ENCODE peak calls at places on chromosome 20, in ten cellular contexts. One of them, this sample, is unnamed.

GRCh38 chr20:61436268-61436667 is 184.2 kb downstream of the CDH4 start:
- DNase-seq in fibroblast of gingiva: peak; percentile 40
- DNase-seq in GM10248: no peak
- DNase-seq in psoas muscle: no peak
- DNase-seq in HCT116: no peak
- DNase-seq in left cardiac atrium: no peak
- DNase-seq in amygdala: no peak
- DNase-seq in small intestine: no peak
- DNase-seq in SK-N-SH: no peak
- DNase-seq in WTC11: no peak
- DNase-seq in this sample: no peak

GRCh38 chr20:58598271-58599015 is 52.6 kb upstream of the STX16 start:
- DNase-seq in fibroblast of gingiva: peak; percentile 63
- DNase-seq in GM10248: no peak
- DNase-seq in psoas muscle: peak; percentile 77
- DNase-seq in HCT116: no peak
- DNase-seq in left cardiac atrium: peak; percentile 54
- DNase-seq in amygdala: no peak
- DNase-seq in small intestine: no peak
- DNase-seq in SK-N-SH: peak; percentile 57
- DNase-seq in WTC11: no peak
- DNase-seq in this sample: no peak

GRCh38 chr20:38722708-38723068 is 1.6 kb upstream of the SLC32A1 start:
- DNase-seq in fibroblast of gingiva: no peak
- DNase-seq in GM10248: no peak
- DNase-seq in psoas muscle: no peak
- DNase-seq in HCT116: no peak
- DNase-seq in left cardiac atrium: no peak
- DNase-seq in amygdala: no peak
- DNase-seq in small intestine: no peak
- DNase-seq in SK-N-SH: peak; percentile 35
- DNase-seq in WTC11: peak; percentile 42
- DNase-seq in this sample: no peak

GRCh38 chr20:45318386-45318939 is 10.4 kb upstream of the MATN4 start:
- DNase-seq in fibroblast of gingiva: no peak
- DNase-seq in GM10248: no peak
- DNase-seq in psoas muscle: peak; percentile 27
- DNase-seq in HCT116: no peak
- DNase-seq in left cardiac atrium: no peak
- DNase-seq in amygdala: no peak
- DNase-seq in small intestine: no peak
- DNase-seq in SK-N-SH: no peak
- DNase-seq in WTC11: no peak
- DNase-seq in this sample: no peak

GRCh38 chr20:1935696-1936366 is 40.6 kb downstream of the SIRPA start:
- DNase-seq in fibroblast of gingiva: no peak
- DNase-seq in GM10248: no peak
- DNase-seq in psoas muscle: peak; percentile 79
- DNase-seq in HCT116: no peak
- DNase-seq in left cardiac atrium: peak; percentile 72
- DNase-seq in amygdala: peak; percentile 67
- DNase-seq in small intestine: peak; percentile 64
- DNase-seq in SK-N-SH: peak; percentile 82
- DNase-seq in WTC11: no peak
- DNase-seq in this sample: no peak

GRCh38 chr20:36155991-36156390 is 1.5 kb downstream of the EPB41L1 start:
- DNase-seq in fibroblast of gingiva: no peak
- DNase-seq in GM10248: no peak
- DNase-seq in psoas muscle: peak; percentile 30
- DNase-seq in HCT116: no peak
- DNase-seq in left cardiac atrium: no peak
- DNase-seq in amygdala: peak; percentile 40
- DNase-seq in small intestine: no peak
- DNase-seq in SK-N-SH: no peak
- DNase-seq in WTC11: no peak
- DNase-seq in this sample: no peak

GRCh38 chr20:46832555-46832954 is 62.1 kb upstream of the EYA2 start:
- DNase-seq in fibroblast of gingiva: no peak
- DNase-seq in GM10248: no peak
- DNase-seq in psoas muscle: no peak
- DNase-seq in HCT116: no peak
- DNase-seq in left cardiac atrium: no peak
- DNase-seq in amygdala: no peak
- DNase-seq in small intestine: no peak
- DNase-seq in SK-N-SH: no peak
- DNase-seq in WTC11: no peak
- DNase-seq in this sample: no peak

GRCh38 chr20:20657092-20657491 is 55.4 kb downstream of the RALGAPA2 start:
- DNase-seq in fibroblast of gingiva: no peak
- DNase-seq in GM10248: no peak
- DNase-seq in psoas muscle: no peak
- DNase-seq in HCT116: no peak
- DNase-seq in left cardiac atrium: peak; percentile 27
- DNase-seq in amygdala: no peak
- DNase-seq in small intestine: no peak
- DNase-seq in SK-N-SH: no peak
- DNase-seq in WTC11: no peak
- DNase-seq in this sample: no peak

GRCh38 chr20:39289316-39289715 is 327.2 kb downstream of the DHX35 start:
- DNase-seq in fibroblast of gingiva: no peak
- DNase-seq in GM10248: peak; percentile 20
- DNase-seq in psoas muscle: no peak
- DNase-seq in HCT116: no peak
- DNase-seq in left cardiac atrium: no peak
- DNase-seq in amygdala: no peak
- DNase-seq in small intestine: peak; percentile 34
- DNase-seq in SK-N-SH: no peak
- DNase-seq in WTC11: peak; percentile 47
- DNase-seq in this sample: no peak

GRCh38 chr20:47843886-47844567 is 58.7 kb upstream of the SULF2 start:
- DNase-seq in fibroblast of gingiva: no peak
- DNase-seq in GM10248: no peak
- DNase-seq in psoas muscle: no peak
- DNase-seq in HCT116: no peak
- DNase-seq in left cardiac atrium: no peak
- DNase-seq in amygdala: no peak
- DNase-seq in small intestine: no peak
- DNase-seq in SK-N-SH: no peak
- DNase-seq in WTC11: no peak
- DNase-seq in this sample: no peak

GRCh38 chr20:32574296-32575226 is 10.6 kb downstream of the NOL4L start:
- DNase-seq in fibroblast of gingiva: peak; percentile 62
- DNase-seq in GM10248: no peak
- DNase-seq in psoas muscle: no peak
- DNase-seq in HCT116: no peak
- DNase-seq in left cardiac atrium: peak; percentile 64
- DNase-seq in amygdala: no peak
- DNase-seq in small intestine: no peak
- DNase-seq in SK-N-SH: no peak
- DNase-seq in WTC11: no peak
- DNase-seq in this sample: peak; percentile 71

GRCh38 chr20:50385733-50386640 is 124.2 kb upstream of the PTPN1 start:
- DNase-seq in fibroblast of gingiva: no peak
- DNase-seq in GM10248: no peak
- DNase-seq in psoas muscle: peak; percentile 51
- DNase-seq in HCT116: no peak
- DNase-seq in left cardiac atrium: no peak
- DNase-seq in amygdala: no peak
- DNase-seq in small intestine: no peak
- DNase-seq in SK-N-SH: no peak
- DNase-seq in WTC11: no peak
- DNase-seq in this sample: no peak

GRCh38 chr20:38134427-38135281 is 30.4 kb downstream of the TGM2 start:
- DNase-seq in fibroblast of gingiva: no peak
- DNase-seq in GM10248: no peak
- DNase-seq in psoas muscle: peak; percentile 51
- DNase-seq in HCT116: no peak
- DNase-seq in left cardiac atrium: peak; percentile 69
- DNase-seq in amygdala: no peak
- DNase-seq in small intestine: no peak
- DNase-seq in SK-N-SH: peak; percentile 69
- DNase-seq in WTC11: peak; percentile 6
- DNase-seq in this sample: peak; percentile 94

GRCh38 chr20:17538517-17539170 is 7.5 kb upstream of the BFSP1 start:
- DNase-seq in fibroblast of gingiva: no peak
- DNase-seq in GM10248: peak; percentile 27
- DNase-seq in psoas muscle: no peak
- DNase-seq in HCT116: no peak
- DNase-seq in left cardiac atrium: no peak
- DNase-seq in amygdala: no peak
- DNase-seq in small intestine: no peak
- DNase-seq in SK-N-SH: no peak
- DNase-seq in WTC11: no peak
- DNase-seq in this sample: peak; percentile 30

GRCh38 chr20:45427236-45428149 is 11.6 kb downstream of the PIGT start:
- DNase-seq in fibroblast of gingiva: no peak
- DNase-seq in GM10248: no peak
- DNase-seq in psoas muscle: no peak
- DNase-seq in HCT116: no peak
- DNase-seq in left cardiac atrium: peak; percentile 58
- DNase-seq in amygdala: no peak
- DNase-seq in small intestine: peak; percentile 97
- DNase-seq in SK-N-SH: peak; percentile 80
- DNase-seq in WTC11: no peak
- DNase-seq in this sample: no peak

GRCh38 chr20:22579119-22579427 is 5.3 kb downstream of the FOXA2 start:
- DNase-seq in fibroblast of gingiva: no peak
- DNase-seq in GM10248: no peak
- DNase-seq in psoas muscle: no peak
- DNase-seq in HCT116: no peak
- DNase-seq in left cardiac atrium: no peak
- DNase-seq in amygdala: no peak
- DNase-seq in small intestine: no peak
- DNase-seq in SK-N-SH: no peak
- DNase-seq in WTC11: peak; percentile 81
- DNase-seq in this sample: no peak

GRCh38 chr20:31485450-31486339 is 10.6 kb downstream of the REM1 start:
- DNase-seq in fibroblast of gingiva: peak; percentile 55
- DNase-seq in GM10248: no peak
- DNase-seq in psoas muscle: peak; percentile 76
- DNase-seq in HCT116: no peak
- DNase-seq in left cardiac atrium: peak; percentile 84
- DNase-seq in amygdala: no peak
- DNase-seq in small intestine: no peak
- DNase-seq in SK-N-SH: peak; percentile 61
- DNase-seq in WTC11: no peak
- DNase-seq in this sample: no peak

GRCh38 chr20:1033751-1034419 is 31.8 kb upstream of the RSPO4 start:
- DNase-seq in fibroblast of gingiva: no peak
- DNase-seq in GM10248: no peak
- DNase-seq in psoas muscle: no peak
- DNase-seq in HCT116: no peak
- DNase-seq in left cardiac atrium: no peak
- DNase-seq in amygdala: no peak
- DNase-seq in small intestine: no peak
- DNase-seq in SK-N-SH: no peak
- DNase-seq in WTC11: no peak
- DNase-seq in this sample: no peak

GRCh38 chr20:34861386-34862084 is 11.1 kb downstream of the GGT7 start:
- DNase-seq in fibroblast of gingiva: no peak
- DNase-seq in GM10248: no peak
- DNase-seq in psoas muscle: peak; percentile 91
- DNase-seq in HCT116: no peak
- DNase-seq in left cardiac atrium: no peak
- DNase-seq in amygdala: no peak
- DNase-seq in small intestine: peak; percentile 91
- DNase-seq in SK-N-SH: no peak
- DNase-seq in WTC11: no peak
- DNase-seq in this sample: no peak

GRCh38 chr20:44541957-44542356 is 20.1 kb upstream of the SERINC3 start:
- DNase-seq in fibroblast of gingiva: no peak
- DNase-seq in GM10248: no peak
- DNase-seq in psoas muscle: no peak
- DNase-seq in HCT116: no peak
- DNase-seq in left cardiac atrium: no peak
- DNase-seq in amygdala: no peak
- DNase-seq in small intestine: no peak
- DNase-seq in SK-N-SH: no peak
- DNase-seq in WTC11: no peak
- DNase-seq in this sample: no peak

GRCh38 chr20:37457928-37458327 is 63.1 kb upstream of the NNAT start:
- DNase-seq in fibroblast of gingiva: no peak
- DNase-seq in GM10248: no peak
- DNase-seq in psoas muscle: peak; percentile 60
- DNase-seq in HCT116: no peak
- DNase-seq in left cardiac atrium: no peak
- DNase-seq in amygdala: no peak
- DNase-seq in small intestine: no peak
- DNase-seq in SK-N-SH: no peak
- DNase-seq in WTC11: no peak
- DNase-seq in this sample: no peak

GRCh38 chr20:4040283-4041179 is 25.2 kb upstream of the RNF24 start:
- DNase-seq in fibroblast of gingiva: peak; percentile 68
- DNase-seq in GM10248: no peak
- DNase-seq in psoas muscle: no peak
- DNase-seq in HCT116: no peak
- DNase-seq in left cardiac atrium: no peak
- DNase-seq in amygdala: no peak
- DNase-seq in small intestine: peak; percentile 90
- DNase-seq in SK-N-SH: no peak
- DNase-seq in WTC11: no peak
- DNase-seq in this sample: peak; percentile 45

GRCh38 chr20:54920491-54920890 is 445.1 kb downstream of the DOK5 start:
- DNase-seq in fibroblast of gingiva: no peak
- DNase-seq in GM10248: no peak
- DNase-seq in psoas muscle: no peak
- DNase-seq in HCT116: no peak
- DNase-seq in left cardiac atrium: no peak
- DNase-seq in amygdala: no peak
- DNase-seq in small intestine: no peak
- DNase-seq in SK-N-SH: no peak
- DNase-seq in WTC11: no peak
- DNase-seq in this sample: no peak

GRCh38 chr20:52926505-52926904 is 45.7 kb upstream of the TSHZ2 start:
- DNase-seq in fibroblast of gingiva: no peak
- DNase-seq in GM10248: no peak
- DNase-seq in psoas muscle: no peak
- DNase-seq in HCT116: no peak
- DNase-seq in left cardiac atrium: no peak
- DNase-seq in amygdala: no peak
- DNase-seq in small intestine: no peak
- DNase-seq in SK-N-SH: no peak
- DNase-seq in WTC11: no peak
- DNase-seq in this sample: no peak

GRCh38 chr20:6765469-6766058 is 1.9 kb upstream of the BMP2 start:
- DNase-seq in fibroblast of gingiva: peak; percentile 64
- DNase-seq in GM10248: peak; percentile 29
- DNase-seq in psoas muscle: no peak
- DNase-seq in HCT116: peak; percentile 19
- DNase-seq in left cardiac atrium: no peak
- DNase-seq in amygdala: peak; percentile 1
- DNase-seq in small intestine: peak; percentile 81
- DNase-seq in SK-N-SH: peak; percentile 41
- DNase-seq in WTC11: no peak
- DNase-seq in this sample: peak; percentile 46

GRCh38 chr20:58553841-58554240 is 38.6 kb upstream of the APCDD1L start:
- DNase-seq in fibroblast of gingiva: peak; percentile 57
- DNase-seq in GM10248: no peak
- DNase-seq in psoas muscle: peak; percentile 73
- DNase-seq in HCT116: no peak
- DNase-seq in left cardiac atrium: no peak
- DNase-seq in amygdala: no peak
- DNase-seq in small intestine: no peak
- DNase-seq in SK-N-SH: no peak
- DNase-seq in WTC11: no peak
- DNase-seq in this sample: no peak

GRCh38 chr20:9319687-9320384 is 194.6 kb upstream of the LAMP5 start:
- DNase-seq in fibroblast of gingiva: no peak
- DNase-seq in GM10248: no peak
- DNase-seq in psoas muscle: no peak
- DNase-seq in HCT116: no peak
- DNase-seq in left cardiac atrium: no peak
- DNase-seq in amygdala: no peak
- DNase-seq in small intestine: peak; percentile 44
- DNase-seq in SK-N-SH: no peak
- DNase-seq in WTC11: no peak
- DNase-seq in this sample: no peak

GRCh38 chr20:61859712-61860111 is 206.0 kb downstream of the TAF4 start:
- DNase-seq in fibroblast of gingiva: no peak
- DNase-seq in GM10248: no peak
- DNase-seq in psoas muscle: no peak
- DNase-seq in HCT116: no peak
- DNase-seq in left cardiac atrium: no peak
- DNase-seq in amygdala: no peak
- DNase-seq in small intestine: no peak
- DNase-seq in SK-N-SH: no peak
- DNase-seq in WTC11: no peak
- DNase-seq in this sample: no peak